ENCODE peak calls at places on chromosome 1, in five cellular contexts. V is HFF-Myc, H is hepatic stellate cell, K is uterus, T is HT1080. A is an unnamed sample.

GRCh38 chr1:205226868-205227583 is 720 bp upstream of the TMCC2 start:
- DNase-seq in K (peak; percentile 33), H (no peak), V (no peak), T (peak; percentile 37), A (peak; percentile 63)

GRCh38 chr1:21022279-21023040 is 154.2 kb downstream of the EIF4G3 start:
- DNase-seq in H (peak; percentile 88), T (peak; percentile 97), V (peak; percentile 94), K (peak; percentile 83), A (peak; percentile 97)

GRCh38 chr1:54153548-54154439 is 994 bp upstream of the CDCP2 start:
- DNase-seq in V (peak; percentile 12), T (peak; percentile 42), K (peak; percentile 71), H (peak; percentile 69), A (peak; percentile 63)

GRCh38 chr1:212633144-212633543 is 24.6 kb downstream of the ATF3 start:
- DNase-seq in K (no peak), T (no peak), V (no peak), H (no peak), A (no peak)

GRCh38 chr1:8822383-8823294 is 5.2 kb upstream of the RERE start:
- DNase-seq in H (peak; percentile 86), V (peak; percentile 91), T (peak; percentile 86), K (peak; percentile 37), A (peak; percentile 93)

GRCh38 chr1:156689960-156690672 is 12.9 kb upstream of the NES start:
- DNase-seq in H (no peak), V (no peak), T (peak; percentile 29), K (no peak), A (no peak)

GRCh38 chr1:157107702-157108101 is 8.1 kb upstream of the ETV3L start:
- DNase-seq in T (no peak), K (no peak), V (no peak), H (no peak), A (no peak)

GRCh38 chr1:99731384-99731783 is 35.1 kb downstream of the FRRS1 start:
- DNase-seq in T (no peak), V (no peak), K (no peak), H (peak; percentile 49), A (peak; percentile 49)

GRCh38 chr1:211653907-211654553 is 21.4 kb downstream of the NEK2 start:
- DNase-seq in T (peak; percentile 22), K (no peak), H (no peak), V (no peak), A (peak; percentile 46)

GRCh38 chr1:3777647-3778589 is 5.4 kb downstream of the SMIM1 start:
- DNase-seq in V (no peak), H (peak; percentile 60), K (no peak), T (no peak), A (no peak)

GRCh38 chr1:235366286-235366685 is 941 bp upstream of the TBCE start:
- DNase-seq in T (no peak), K (no peak), V (no peak), H (no peak), A (no peak)

GRCh38 chr1:161962094-161962887 is 61.4 kb downstream of the OLFML2B start:
- DNase-seq in V (peak; percentile 55), H (peak; percentile 78), T (peak; percentile 88), K (no peak), A (peak; percentile 81)

GRCh38 chr1:81111818-81112217 is 688.9 kb upstream of the ADGRL2 start:
- DNase-seq in K (no peak), H (peak; percentile 27), V (no peak), T (peak; percentile 42), A (peak; percentile 40)

GRCh38 chr1:185404864-185405568 is 88.0 kb upstream of the IVNS1ABP start:
- DNase-seq in V (no peak), H (no peak), K (no peak), T (no peak), A (no peak)